ENCODE peak calls at places on chromosomes 6 and 20, in nine cellular contexts. B is SJSA1; G is uterus; F is psoas muscle; T is CD8-positive, alpha-beta memory T cell; W is sigmoid colon; N is spleen; U is mesendoderm; C is aorta. D is an unnamed sample.

GRCh38 chr6:1136415-1136774 is 175.5 kb upstream of the FOXQ1 start:
- DNase-seq in B (no peak), G (no peak), F (no peak), T (no peak), W (no peak), N (no peak), U (no peak), C (no peak), D (no peak)

GRCh38 chr6:21741221-21742109 is 147.9 kb downstream of the SOX4 start:
- DNase-seq in B (no peak), G (no peak), F (no peak), T (no peak), W (no peak), N (no peak), U (peak), C (no peak), D (peak)

GRCh38 chr20:46108435-46108841 is 9.7 kb upstream of the CD40 start:
- DNase-seq in B (no peak), G (no peak), F (no peak), T (no peak), W (no peak), N (no peak), U (no peak), C (no peak), D (no peak)

GRCh38 chr6:104784884-104785283 is 74.8 kb downstream of the HACE1 start:
- DNase-seq in B (no peak), G (no peak), F (no peak), T (no peak), W (no peak), N (no peak), U (no peak), C (no peak), D (no peak)

GRCh38 chr6:35044145-35044745 is 96.9 kb downstream of the TCP11 start:
- DNase-seq in B (no peak), G (no peak), F (no peak), T (no peak), W (peak), N (no peak), U (no peak), C (no peak), D (no peak)

GRCh38 chr6:42041131-42042055 is 8.9 kb upstream of the TAF8 start:
- DNase-seq in B (no peak), G (no peak), F (no peak), T (no peak), W (peak), N (no peak), U (no peak), C (no peak), D (no peak)

GRCh38 chr20:43043887-43044286 is 145.8 kb downstream of the PTPRT start:
- DNase-seq in B (no peak), G (no peak), F (no peak), T (no peak), W (no peak), N (no peak), U (peak), C (no peak), D (peak)

GRCh38 chr6:111563581-111563980 is 42.1 kb downstream of the TRAF3IP2 start:
- DNase-seq in B (no peak), G (no peak), F (no peak), T (no peak), W (no peak), N (no peak), U (no peak), C (no peak), D (no peak)

GRCh38 chr20:46111836-46112212 is 6.3 kb upstream of the CD40 start:
- DNase-seq in B (no peak), G (no peak), F (no peak), T (no peak), W (no peak), N (no peak), U (no peak), C (no peak), D (no peak)

GRCh38 chr20:47576516-47577033 is 74.9 kb downstream of the NCOA3 start:
- DNase-seq in B (peak), G (peak), F (peak), T (no peak), W (peak), N (no peak), U (peak), C (peak), D (peak)

GRCh38 chr6:75351570-75351969 is 67.0 kb upstream of the TMEM30A start:
- DNase-seq in B (no peak), G (no peak), F (no peak), T (no peak), W (no peak), N (no peak), U (no peak), C (no peak), D (no peak)

GRCh38 chr20:23061713-23062561 is 12.5 kb upstream of the THBD start:
- DNase-seq in B (peak), G (peak), F (peak), T (no peak), W (peak), N (no peak), U (peak), C (peak), D (peak)

GRCh38 chr6:25278557-25278913 is 639 bp upstream of the CARMIL1 start:
- DNase-seq in B (no peak), G (no peak), F (no peak), T (no peak), W (no peak), N (no peak), U (peak), C (no peak), D (no peak)

GRCh38 chr6:136249811-136250685 is at the start of gene MTFR2:
- DNase-seq in B (peak), G (peak), F (peak), T (peak), W (peak), N (peak), U (peak), C (peak), D (peak)

GRCh38 chr6:157681041-157681650 is 141.9 kb upstream of the SNX9 start:
- DNase-seq in B (no peak), G (no peak), F (no peak), T (no peak), W (no peak), N (no peak), U (no peak), C (no peak), D (peak)

GRCh38 chr6:167465497-167465896 is 140.6 kb downstream of the TTLL2 start:
- DNase-seq in B (no peak), G (no peak), F (no peak), T (no peak), W (no peak), N (no peak), U (no peak), C (no peak), D (no peak)

GRCh38 chr20:25453035-25453810 is 45.8 kb downstream of the GINS1 start:
- DNase-seq in B (no peak), G (no peak), F (no peak), T (no peak), W (no peak), N (peak), U (no peak), C (no peak), D (peak)

GRCh38 chr20:54179946-54180345 is 6.2 kb upstream of the CYP24A1 start:
- DNase-seq in B (no peak), G (no peak), F (no peak), T (no peak), W (no peak), N (no peak), U (no peak), C (no peak), D (no peak)

GRCh38 chr20:54184920-54185626 is 11.3 kb upstream of the CYP24A1 start:
- DNase-seq in B (no peak), G (no peak), F (no peak), T (no peak), W (no peak), N (no peak), U (no peak), C (no peak), D (no peak)

GRCh38 chr20:54177378-54177777 is 3.6 kb upstream of the CYP24A1 start:
- DNase-seq in B (no peak), G (no peak), F (no peak), T (no peak), W (no peak), N (no peak), U (no peak), C (no peak), D (no peak)

GRCh38 chr20:54178256-54178655 is 4.5 kb upstream of the CYP24A1 start:
- DNase-seq in B (no peak), G (no peak), F (no peak), T (no peak), W (no peak), N (no peak), U (no peak), C (no peak), D (no peak)

DNA sequence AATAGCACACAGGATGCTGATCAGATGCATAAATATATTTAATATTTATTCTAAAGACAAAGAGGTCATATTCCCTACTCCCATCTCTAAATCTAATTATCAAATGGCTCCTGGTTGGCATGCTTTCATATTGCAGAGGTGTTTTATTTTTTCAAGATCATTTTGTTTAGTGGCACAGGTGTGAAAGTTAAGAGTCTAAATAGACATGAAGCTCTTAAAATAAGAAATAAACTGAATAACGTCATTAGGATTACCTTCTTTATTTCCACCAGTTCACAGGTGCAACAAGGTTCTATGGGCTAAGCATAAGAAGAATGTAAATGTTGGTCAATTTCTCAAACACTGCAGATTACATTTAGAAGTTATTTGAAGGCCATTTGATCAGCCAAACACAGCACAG is 7.1 kb upstream of the CYP24A1 start:
- DNase-seq in B (no peak), G (no peak), F (no peak), T (no peak), W (no peak), N (no peak), U (no peak), C (no peak), D (no peak)
- H3K27ac ChIP-seq in B (no peak), G (no peak), F (no peak), T (no peak), W (no peak), N (no peak), U (no peak), C (no peak), D (no peak)

DNA sequence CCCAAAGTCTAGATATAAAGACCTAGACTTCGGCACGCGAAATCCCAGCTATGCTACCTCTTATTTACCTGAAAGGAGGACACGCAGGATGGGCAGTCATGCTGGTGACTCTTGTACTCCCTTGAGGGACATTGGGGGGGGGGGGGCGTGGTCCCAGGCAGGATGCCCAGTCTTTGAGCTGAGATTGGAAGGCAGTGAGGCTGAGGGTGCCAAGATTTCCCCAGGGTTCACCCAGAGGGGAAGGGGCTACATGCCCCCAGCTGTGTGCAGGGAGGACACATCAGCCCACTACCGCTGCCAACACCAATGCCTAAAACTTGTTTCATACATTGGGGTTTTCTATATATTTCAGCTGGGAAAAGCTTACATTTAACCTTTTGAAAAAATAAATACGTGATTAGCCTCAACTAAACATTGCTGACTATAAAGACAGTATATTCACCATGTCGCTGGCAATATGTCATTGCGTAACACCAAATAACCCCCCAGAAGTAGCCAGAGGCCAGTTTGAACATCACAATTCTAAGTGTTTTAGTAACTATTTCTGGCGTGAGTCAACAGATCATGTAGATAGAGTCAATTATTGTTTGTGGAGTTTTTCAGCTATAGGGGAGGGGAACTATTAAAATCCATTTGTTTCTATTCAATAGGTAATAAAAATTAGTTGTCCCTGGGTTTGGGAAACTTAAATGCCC is 21.6 kb downstream of the MGME1 start:
- DNase-seq in B (no peak), G (no peak), F (no peak), T (no peak), W (no peak), N (no peak), U (no peak), C (no peak), D (no peak)
- H3K27ac ChIP-seq in B (no peak), G (no peak), F (no peak), T (no peak), W (no peak), N (no peak), U (no peak), C (no peak), D (no peak)

DNA sequence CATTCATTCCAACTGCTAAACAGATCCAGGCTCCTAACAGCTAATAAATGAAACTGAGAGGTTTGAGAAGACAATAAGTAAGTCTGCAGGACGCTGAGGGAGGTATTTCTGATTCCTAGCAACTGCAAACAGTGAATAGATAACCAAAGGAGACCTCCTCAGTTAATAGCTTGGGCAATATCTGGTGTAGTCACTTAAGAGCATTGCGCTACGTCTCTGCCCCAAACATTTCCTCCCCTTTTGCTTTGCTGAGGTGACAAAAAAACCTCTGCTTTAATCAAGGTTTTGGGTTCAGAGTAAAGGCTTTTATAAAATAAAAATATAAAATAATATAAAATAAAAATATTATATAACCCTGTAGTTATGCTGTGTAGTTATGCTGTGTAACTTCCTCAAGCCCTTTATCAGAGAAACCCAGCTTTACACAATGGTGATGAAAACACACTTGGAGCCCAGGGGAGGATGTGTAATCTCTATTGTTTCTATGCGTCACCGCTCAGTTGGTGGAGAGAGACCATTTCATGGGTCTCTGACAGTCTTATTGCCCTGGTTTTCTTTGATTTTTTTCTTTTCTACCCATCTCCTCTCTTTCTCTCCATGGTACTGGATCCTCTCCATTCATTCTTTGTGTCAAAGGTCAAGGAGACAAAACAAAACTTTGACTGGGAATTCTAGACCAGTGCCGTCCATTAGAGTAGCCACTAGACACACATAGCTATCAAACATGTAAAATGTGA is 18.9 kb upstream of the CALHM5 start:
- DNase-seq in B (no peak), G (no peak), F (no peak), T (no peak), W (no peak), N (no peak), U (peak), C (no peak), D (no peak)
- H3K27ac ChIP-seq in B (no peak), G (no peak), F (no peak), T (no peak), W (no peak), N (no peak), U (no peak), C (no peak), D (no peak)

GRCh38 chr6:19839237-19839546 is 2.0 kb downstream of the ID4 start:
- DNase-seq in B (no peak), G (no peak), F (no peak), T (no peak), W (no peak), N (no peak), U (no peak), C (no peak), D (no peak)

GRCh38 chr6:19839788-19840187 is 2.6 kb downstream of the ID4 start:
- DNase-seq in B (no peak), G (no peak), F (no peak), T (no peak), W (no peak), N (no peak), U (no peak), C (no peak), D (no peak)

GRCh38 chr6:19836799-19837510 is at the start of gene ID4:
- DNase-seq in B (peak), G (peak), F (peak), T (no peak), W (peak), N (no peak), U (peak), C (peak), D (peak)

GRCh38 chr6:19838442-19839236 is 1.5 kb downstream of the ID4 start:
- DNase-seq in B (no peak), G (no peak), F (peak), T (no peak), W (peak), N (no peak), U (peak), C (peak), D (peak)

GRCh38 chr6:19837511-19838441 is 606 bp downstream of the ID4 start:
- DNase-seq in B (peak), G (peak), F (peak), T (no peak), W (peak), N (no peak), U (peak), C (peak), D (peak)
- H3K27ac ChIP-seq in B (peak), G (peak), F (peak), T (no peak), W (peak), N (peak), U (peak), C (peak), D (no peak)

GRCh38 chr20:49400904-49401303 is 81.6 kb downstream of the KCNB1 start:
- DNase-seq in B (peak), G (peak), F (no peak), T (no peak), W (peak), N (no peak), U (no peak), C (no peak), D (no peak)

GRCh38 chr20:49397525-49397924 is 84.9 kb downstream of the KCNB1 start:
- DNase-seq in B (peak), G (no peak), F (peak), T (no peak), W (no peak), N (no peak), U (no peak), C (peak), D (peak)

GRCh38 chr20:49399329-49399728 is 83.1 kb downstream of the KCNB1 start:
- DNase-seq in B (no peak), G (peak), F (peak), T (no peak), W (peak), N (no peak), U (no peak), C (no peak), D (no peak)

GRCh38 chr20:49400410-49400809 is 82.1 kb downstream of the KCNB1 start:
- DNase-seq in B (peak), G (peak), F (peak), T (no peak), W (peak), N (no peak), U (no peak), C (no peak), D (no peak)

DNA sequence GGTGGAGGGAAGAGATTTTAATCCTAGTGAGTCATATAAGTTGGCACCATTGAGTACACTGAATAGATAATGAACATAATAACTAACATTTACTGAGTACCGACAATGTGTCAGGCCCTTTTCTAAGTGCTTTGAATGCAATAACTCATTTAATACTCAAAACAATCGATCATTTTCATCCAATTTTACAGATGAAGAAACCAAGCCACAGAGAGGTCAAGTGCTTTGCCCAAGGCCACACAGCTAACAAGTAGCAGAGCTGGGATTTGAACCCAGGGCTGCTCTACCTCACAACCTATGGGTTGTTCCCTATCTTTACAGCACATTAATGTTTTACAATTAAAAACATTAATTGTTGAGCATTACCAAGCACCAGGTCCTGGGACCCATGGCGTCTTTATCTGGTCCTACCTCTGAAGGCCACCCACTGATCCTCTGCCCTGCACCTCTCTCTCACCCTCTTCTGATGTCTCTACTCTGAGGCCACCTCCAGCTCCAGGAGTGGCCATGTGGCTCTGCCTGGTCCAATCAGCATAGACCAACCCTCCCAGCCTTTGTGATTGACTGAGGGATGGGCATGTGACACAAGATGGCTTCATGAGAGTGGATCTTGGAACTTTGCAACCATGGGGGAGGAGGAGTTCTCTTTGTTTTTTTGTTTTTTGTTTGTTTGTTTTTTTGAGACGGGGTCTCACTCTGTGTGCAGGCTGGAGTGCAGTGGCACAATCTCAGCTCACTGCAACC is 83.9 kb downstream of the KCNB1 start:
- DNase-seq in B (no peak), G (no peak), F (no peak), T (no peak), W (no peak), N (no peak), U (peak), C (no peak), D (no peak)
- H3K27ac ChIP-seq in B (no peak), G (peak), F (peak), T (no peak), W (peak), N (no peak), U (no peak), C (no peak), D (no peak)

DNA sequence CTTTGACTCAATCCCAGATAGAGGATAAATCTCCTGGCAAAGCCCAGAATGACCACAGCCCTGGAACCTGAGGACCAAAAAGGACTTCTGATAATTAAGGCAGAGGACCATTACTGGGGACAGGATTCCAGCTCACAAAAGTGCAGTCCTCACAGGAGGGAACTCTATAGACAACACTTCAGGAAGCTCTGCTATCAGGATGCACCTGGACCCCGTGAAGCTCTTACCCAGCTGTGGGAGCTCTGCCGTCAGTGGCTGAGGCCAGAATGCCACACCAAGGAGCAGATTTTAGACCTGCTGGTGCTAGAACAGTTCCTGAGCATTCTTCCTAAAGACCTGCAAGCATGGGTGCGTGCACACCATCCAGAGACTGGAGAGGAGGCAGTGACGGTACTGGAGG is 987 bp downstream of the ZSCAN16 start:
- DNase-seq in B (no peak), G (no peak), F (no peak), T (peak), W (no peak), N (no peak), U (no peak), C (no peak), D (no peak)
- H3K27ac ChIP-seq in B (no peak), G (peak), F (no peak), T (peak), W (peak), N (peak), U (no peak), C (no peak), D (no peak)

GRCh38 chr20:10708342-10709185 is 34.8 kb upstream of the JAG1 start:
- DNase-seq in B (no peak), G (no peak), F (no peak), T (no peak), W (no peak), N (no peak), U (no peak), C (no peak), D (no peak)
- H3K27ac ChIP-seq in B (no peak), G (no peak), F (no peak), T (no peak), W (no peak), N (no peak), U (no peak), C (peak), D (no peak)

GRCh38 chr6:106704327-106704726 is 74.9 kb downstream of the QRSL1 start:
- DNase-seq in B (no peak), G (no peak), F (no peak), T (no peak), W (no peak), N (no peak), U (no peak), C (no peak), D (no peak)
- H3K27ac ChIP-seq in B (no peak), G (no peak), F (no peak), T (no peak), W (no peak), N (no peak), U (no peak), C (no peak), D (no peak)